ENCODE peak calls at places on chromosomes 5 and 9, in seven cellular contexts. U is dorsolateral prefrontal cortex, F is mammary epithelial cell, R is ascending aorta, A is bronchial epithelial cell, W is endothelial cell, T is left ventricle myocardium inferior. N is an unnamed sample.

GRCh38 chr9:96318921-96319560 is 17.1 kb upstream of the HSD17B3 start:
- DNase-seq in W (no peak), A (no peak), U (no peak), F (no peak), R (no peak), T (no peak), N (no peak)

GRCh38 chr9:14783358-14783757 is 60.8 kb upstream of the CER1 start:
- DNase-seq in F (no peak), R (no peak), T (no peak), U (no peak), A (no peak), W (no peak), N (no peak)

GRCh38 chr9:85268024-85268610 is 473.6 kb downstream of the AGTPBP1 start:
- DNase-seq in U (no peak), R (no peak), W (no peak), T (no peak), F (no peak), A (no peak), N (no peak)

GRCh38 chr9:109989296-109989695 is 209.3 kb downstream of the PALM2AKAP2 start:
- DNase-seq in T (no peak), W (no peak), F (no peak), A (no peak), R (no peak), U (no peak), N (no peak)

GRCh38 chr9:134496413-134497282 is 145.0 kb upstream of the COL5A1 start:
- DNase-seq in A (no peak), R (no peak), T (no peak), F (no peak), U (peak; percentile 41), W (no peak), N (no peak)

GRCh38 chr9:134303601-134304000 is 22.7 kb upstream of the RXRA start:
- DNase-seq in R (no peak), A (no peak), U (no peak), T (peak; percentile 5), W (no peak), F (no peak), N (no peak)

GRCh38 chr9:115921301-115921700 is 232.3 kb upstream of the PAPPA start:
- DNase-seq in F (no peak), A (no peak), U (no peak), W (no peak), T (no peak), R (no peak), N (no peak)

GRCh38 chr5:79418276-79418675 is 95.7 kb downstream of the HOMER1 start:
- DNase-seq in U (no peak), W (no peak), R (no peak), F (no peak), A (peak; percentile 18), T (no peak), N (no peak)

GRCh38 chr5:89120719-89121118 is 237.7 kb upstream of the MEF2C start:
- DNase-seq in A (peak; percentile 67), T (no peak), R (no peak), W (no peak), U (no peak), F (peak; percentile 43), N (no peak)

GRCh38 chr9:6382681-6383080 is 30.3 kb upstream of the UHRF2 start:
- DNase-seq in F (no peak), R (no peak), A (peak; percentile 13), T (no peak), U (no peak), W (no peak), N (no peak)

GRCh38 chr9:78438765-78439164 is 141.8 kb downstream of the PSAT1 start:
- DNase-seq in A (no peak), R (no peak), W (no peak), F (no peak), U (no peak), T (no peak), N (no peak)

DNA sequence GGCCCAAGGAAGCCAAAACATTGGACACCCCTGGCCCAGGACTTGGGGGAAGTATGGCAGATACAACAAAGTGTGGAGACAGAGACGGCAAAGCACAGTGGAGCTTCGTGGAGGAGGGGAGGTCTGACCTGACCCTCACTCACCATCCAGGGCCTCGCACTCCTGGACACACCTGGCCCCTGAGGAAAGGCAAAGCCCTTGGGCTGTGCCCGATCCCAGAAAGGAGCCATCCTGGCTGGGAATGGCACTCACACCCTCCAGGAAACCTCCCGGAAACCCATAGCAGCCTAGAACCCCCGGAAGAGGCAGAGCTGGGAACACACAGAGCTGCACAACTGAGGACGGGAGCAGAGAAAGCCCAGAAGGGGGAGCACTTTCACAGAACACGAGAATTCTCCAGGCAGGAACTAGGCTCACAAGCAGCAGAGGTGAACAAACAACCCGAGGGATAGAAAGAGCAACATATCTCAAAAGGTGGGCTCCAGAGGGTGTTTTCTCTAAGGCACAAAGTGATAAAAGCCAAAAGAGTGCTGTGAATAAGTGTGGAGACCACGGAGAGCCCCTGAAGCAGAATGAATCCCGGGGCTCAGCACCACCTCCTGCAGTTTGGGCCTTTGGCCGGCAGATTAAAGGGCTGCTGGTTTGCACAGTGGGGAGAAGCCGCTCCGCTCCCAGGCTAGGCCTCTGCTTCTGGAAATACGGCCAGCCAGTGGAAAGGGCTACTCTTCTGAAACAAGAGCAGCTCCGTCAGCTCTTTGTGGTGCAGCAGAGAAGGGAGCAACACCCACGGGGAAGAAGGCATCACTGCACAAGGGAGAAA is 108.2 kb downstream of the UBE2R2 start:
- DNase-seq in W (peak; percentile 60), F (no peak), T (peak; percentile 38), A (peak; percentile 30), U (peak; percentile 62), R (no peak), N (peak; percentile 24)
- TF ChIP-seq CTCF in W (peak; percentile 32), F (peak; percentile 52), T (peak; percentile 77), A (peak; percentile 54), U (peak; percentile 64), R (peak; percentile 51), N (peak; percentile 62)

GRCh38 chr5:118956727-118957126 is 31.6 kb downstream of the DTWD2 start:
- DNase-seq in T (no peak), A (peak; percentile 32), R (no peak), W (no peak), U (no peak), F (peak; percentile 12), N (no peak)
- TF ChIP-seq CTCF in T (peak; percentile 32), A (peak; percentile 12), R (no peak), W (peak; percentile 33), U (peak; percentile 44), F (peak; percentile 46), N (peak; percentile 54)

GRCh38 chr5:36214434-36214833 is 27.3 kb downstream of the NADK2 start:
- DNase-seq in A (no peak), R (no peak), W (no peak), U (no peak), T (no peak), F (no peak), N (no peak)
- TF ChIP-seq CTCF in A (no peak), R (no peak), W (no peak), U (peak; percentile 8), T (peak; percentile 26), F (no peak), N (peak; percentile 11)

DNA sequence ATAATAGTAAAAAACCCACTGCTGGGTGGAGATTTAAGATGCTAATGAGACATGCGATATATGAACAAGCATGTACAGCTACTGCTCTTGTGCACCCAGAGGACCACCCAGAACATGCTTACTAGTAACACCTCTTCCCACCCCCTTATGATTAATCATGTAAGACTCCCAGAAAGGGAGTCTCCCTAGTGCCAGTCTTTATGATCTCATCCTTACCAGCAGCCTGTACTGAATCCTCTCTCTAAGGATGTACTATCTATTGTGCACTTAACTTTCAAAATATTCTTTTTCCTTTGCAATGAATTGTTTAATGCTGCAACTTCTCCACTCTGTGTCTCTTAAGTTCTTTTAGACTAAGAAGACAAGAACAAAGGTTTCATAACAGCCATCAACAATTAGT is 9.1 kb upstream of the MAT2B start:
- DNase-seq in T (no peak), W (no peak), U (no peak), R (no peak), F (peak; percentile 29), A (peak; percentile 67), N (no peak)
- TF ChIP-seq CTCF in T (no peak), W (no peak), U (no peak), R (no peak), F (no peak), A (no peak), N (no peak)

GRCh38 chr9:35940474-35941467 is 17.2 kb downstream of the OR2S2 start:
- DNase-seq in F (peak; percentile 27), A (no peak), W (no peak), T (no peak), U (no peak), R (no peak), N (no peak)

GRCh38 chr9:35942286-35942685 is 15.7 kb downstream of the OR2S2 start:
- DNase-seq in R (no peak), W (no peak), F (no peak), T (no peak), U (no peak), A (no peak), N (no peak)

GRCh38 chr9:35945341-35946018 is 12.5 kb downstream of the OR2S2 start:
- DNase-seq in F (peak; percentile 63), W (peak; percentile 87), T (peak; percentile 85), R (peak; percentile 87), A (peak; percentile 64), U (peak; percentile 68), N (peak; percentile 52)

GRCh38 chr9:35948451-35948850 is 9.5 kb downstream of the OR2S2 start:
- DNase-seq in R (no peak), F (no peak), U (no peak), T (no peak), W (no peak), A (no peak), N (no peak)

DNA sequence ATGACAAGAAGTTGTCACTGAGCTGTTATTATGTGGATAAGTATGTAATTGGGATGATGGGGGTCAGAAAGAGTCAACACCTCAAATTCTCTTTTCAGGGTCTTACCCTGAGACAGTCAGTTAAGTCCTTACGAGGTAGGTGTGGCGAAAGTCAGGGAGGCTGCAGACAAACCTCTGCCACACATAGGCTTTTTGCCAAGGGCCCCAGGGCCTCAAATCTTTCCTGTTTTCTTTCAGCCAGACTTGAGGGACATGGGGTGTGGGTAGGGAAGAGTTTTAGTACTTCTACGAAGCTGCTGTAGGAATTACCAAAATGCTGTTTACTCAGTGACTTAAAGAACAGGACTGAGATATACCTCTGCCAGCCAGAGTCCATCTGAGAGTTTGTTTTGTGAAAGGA is 13.8 kb downstream of the OR2S2 start:
- DNase-seq in U (no peak), R (no peak), W (no peak), T (no peak), F (no peak), A (no peak), N (no peak)
- TF ChIP-seq CTCF in U (no peak), R (no peak), W (no peak), T (no peak), F (no peak), A (no peak), N (no peak)

DNA sequence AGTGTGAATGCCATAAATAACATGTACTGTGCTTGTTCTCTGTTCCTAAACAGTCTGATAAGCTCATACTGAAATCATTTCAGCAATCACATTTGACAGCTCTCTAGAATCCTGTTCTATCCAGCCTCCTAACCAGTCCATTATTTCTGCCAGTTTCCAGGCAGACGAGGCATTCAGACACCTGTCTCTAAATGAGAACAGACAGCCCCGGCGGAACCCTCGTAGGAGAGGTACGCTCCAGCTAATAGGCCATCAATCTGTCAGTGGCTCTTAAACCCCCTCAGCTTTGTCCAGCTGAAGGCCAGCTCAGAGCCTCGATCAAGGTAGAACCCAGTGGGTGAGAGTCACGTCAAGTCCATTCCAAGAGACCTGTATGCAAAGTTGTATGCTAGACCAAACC is 272.3 kb downstream of the GLIS3 start:
- DNase-seq in A (no peak), W (no peak), U (no peak), R (no peak), T (no peak), F (no peak), N (no peak)
- TF ChIP-seq CTCF in A (no peak), W (no peak), U (no peak), R (no peak), T (no peak), F (no peak), N (no peak)

N was measured in progenitor cell of endocrine pancreas.